ENCODE peak calls at places on chromosomes 5 and 9, in four cellular contexts. E is uterus; C is astrocyte; R is CD8-positive, alpha-beta T cell. D is an unnamed sample.

GRCh38 chr9:89592963-89593775 is 11.6 kb upstream of the GADD45G start:
- DNase-seq in R (no peak), C (peak; percentile 50), E (no peak), D (no peak)

GRCh38 chr5:6525910-6526309 is 77.3 kb downstream of the UBE2QL1 start:
- DNase-seq in R (no peak), E (no peak), C (no peak), D (peak; percentile 45)

GRCh38 chr9:2339416-2339815 is 282.2 kb upstream of the VLDLR start:
- DNase-seq in C (no peak), R (no peak), E (no peak), D (no peak)

GRCh38 chr9:38328765-38329164 is 63.7 kb upstream of the ALDH1B1 start:
- DNase-seq in E (no peak), C (no peak), R (no peak), D (no peak)

GRCh38 chr5:118440496-118440895 is 547.9 kb downstream of the DTWD2 start:
- DNase-seq in R (no peak), E (no peak), C (no peak), D (no peak)

GRCh38 chr9:118533101-118533500 is 828.9 kb downstream of the TLR4 start:
- DNase-seq in E (no peak), C (peak; percentile 23), R (no peak), D (no peak)

GRCh38 chr5:180673371-180674252 is 24.2 kb upstream of the FLT4 start:
- DNase-seq in E (no peak), C (no peak), R (no peak), D (no peak)

GRCh38 chr9:127950513-127951210 is 13.0 kb upstream of the DPM2 start:
- DNase-seq in R (no peak), E (peak; percentile 33), C (no peak), D (peak; percentile 88)

GRCh38 chr5:89728750-89729149 is 680.8 kb downstream of the CETN3 start:
- DNase-seq in E (peak; percentile 44), C (peak; percentile 80), R (no peak), D (peak; percentile 32)

GRCh38 chr5:60687927-60688720 is 11.8 kb downstream of the DEPDC1B start:
- DNase-seq in E (no peak), R (no peak), C (peak; percentile 21), D (no peak)

GRCh38 chr5:156121834-156122386 is 205.1 kb upstream of the SGCD start:
- DNase-seq in E (no peak), C (peak; percentile 72), R (no peak), D (no peak)

GRCh38 chr9:121972501-121972981 is 120.6 kb downstream of the TTLL11 start:
- DNase-seq in E (no peak), R (no peak), C (peak; percentile 76), D (peak; percentile 55)

GRCh38 chr5:57834829-57835554 is 352.4 kb upstream of the ACTBL2 start:
- DNase-seq in R (no peak), C (peak; percentile 61), E (no peak), D (no peak)

GRCh38 chr5:15992918-15993317 is 186.7 kb downstream of the MARCHF11 start:
- DNase-seq in R (no peak), E (no peak), C (peak; percentile 74), D (no peak)
- TF ChIP-seq CTCF in R (no peak), E (no peak), C (peak; percentile 11), D (no peak)

GRCh38 chr5:98543490-98543889 is 230.0 kb upstream of the RGMB start:
- DNase-seq in R (no peak), E (no peak), C (no peak), D (no peak)

GRCh38 chr5:98540056-98540455 is 233.4 kb upstream of the RGMB start:
- DNase-seq in C (no peak), R (no peak), E (no peak), D (no peak)

DNA sequence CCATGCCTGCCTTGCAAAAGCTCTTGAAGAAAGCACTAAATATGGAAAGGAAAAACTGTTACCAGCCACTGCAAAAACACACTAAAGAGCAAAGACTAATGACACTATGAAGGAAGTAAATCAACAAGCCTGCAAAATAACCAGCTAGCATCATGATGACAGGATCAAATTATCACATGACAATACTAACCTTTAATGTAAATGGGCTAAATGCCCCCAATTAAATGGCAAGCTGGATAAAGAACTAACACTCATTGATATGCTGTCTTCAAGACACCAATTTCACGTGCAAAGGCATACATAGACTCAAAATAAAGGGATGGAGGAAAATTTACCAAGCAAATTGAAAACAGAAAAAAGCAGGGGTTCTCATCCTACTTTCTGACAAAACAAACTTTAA is 231.8 kb upstream of the RGMB start:
- DNase-seq in R (no peak), C (no peak), E (no peak), D (no peak)
- H3K9me3 ChIP-seq in R (no peaks in the 10 kb centered on the region), C (peaks cover 2% of the 10 kb centered on the region), E (no peaks in the 10 kb centered on the region), D (no peaks in the 10 kb centered on the region)

GRCh38 chr9:79580065-79580464 is 8.3 kb downstream of the TLE4 start:
- DNase-seq in R (no peak), C (no peak), E (no peak), D (no peak)
- TF ChIP-seq CTCF in R (no peak), C (no peak), E (no peak), D (no peak)

GRCh38 chr5:4370218-4370617 is 769.9 kb upstream of the ADAMTS16 start:
- DNase-seq in C (no peak), R (no peak), E (no peak), D (no peak)
- H3K9me3 ChIP-seq in C (peaks cover 3% of the 10 kb centered on the region), R (no peaks in the 10 kb centered on the region), E (no peaks in the 10 kb centered on the region), D (no peaks in the 10 kb centered on the region)

GRCh38 chr5:36073595-36074216 is 7.0 kb upstream of the UGT3A2 start:
- DNase-seq in C (no peak), R (no peak), E (no peak), D (no peak)
- TF ChIP-seq CTCF in C (no peak), R (no peak), E (no peak), D (no peak)

GRCh38 chr5:141419074-141419880 is 1.6 kb upstream of the PCDHGA11 start:
- DNase-seq in R (no peak), C (no peak), E (no peak), D (no peak)
- H3K9me3 ChIP-seq in R (peaks cover 9% of the 10 kb centered on the region), C (peaks cover 51% of the 10 kb centered on the region), E (peaks cover 96% of the 10 kb centered on the region), D (peaks cover 75% of the 10 kb centered on the region)

GRCh38 chr5:35345222-35345621 is 114.9 kb upstream of the PRLR start:
- DNase-seq in E (no peak), R (no peak), C (no peak), D (no peak)
- TF ChIP-seq CTCF in E (no peak), R (no peak), C (no peak), D (no peak)

D was measured in adrenal gland.